ENCODE peak calls at places on chromosomes 6 and 20, in five cellular contexts. One of them, this sample, is unnamed.

GRCh38 chr20:1377984-1378742 is 14.7 kb downstream of the FKBP1A start:
- DNase-seq in ascending aorta: no peak
- DNase-seq in astrocyte: peak; percentile 73
- DNase-seq in stomach: no peak
- DNase-seq in heart left ventricle: no peak
- DNase-seq in this sample: no peak

GRCh38 chr20:12847862-12848261 is 160.9 kb upstream of the SPTLC3 start:
- DNase-seq in heart left ventricle: no peak
- DNase-seq in stomach: no peak
- DNase-seq in ascending aorta: no peak
- DNase-seq in astrocyte: no peak
- DNase-seq in this sample: no peak

GRCh38 chr6:26295691-26296555 is 69.1 kb upstream of the BTN3A2 start:
- DNase-seq in astrocyte: peak; percentile 70
- DNase-seq in ascending aorta: no peak
- DNase-seq in stomach: peak; percentile 30
- DNase-seq in heart left ventricle: no peak
- DNase-seq in this sample: no peak

GRCh38 chr6:167122827-167123657 is at the start of gene CCR6:
- DNase-seq in stomach: no peak
- DNase-seq in heart left ventricle: no peak
- DNase-seq in astrocyte: no peak
- DNase-seq in ascending aorta: no peak
- DNase-seq in this sample: no peak

GRCh38 chr6:3610206-3610605 is 141.3 kb downstream of the PXDC1 start:
- DNase-seq in stomach: no peak
- DNase-seq in astrocyte: peak; percentile 17
- DNase-seq in heart left ventricle: no peak
- DNase-seq in ascending aorta: no peak
- DNase-seq in this sample: no peak

GRCh38 chr6:159220093-159220492 is 50.9 kb downstream of the FNDC1 start:
- DNase-seq in ascending aorta: no peak
- DNase-seq in astrocyte: no peak
- DNase-seq in heart left ventricle: no peak
- DNase-seq in stomach: no peak
- DNase-seq in this sample: no peak

GRCh38 chr6:75024796-75025195 is 181.1 kb downstream of the COL12A1 start:
- DNase-seq in heart left ventricle: no peak
- DNase-seq in stomach: no peak
- DNase-seq in astrocyte: peak; percentile 2
- DNase-seq in ascending aorta: no peak
- DNase-seq in this sample: no peak

GRCh38 chr6:57262901-57263694 is 41.0 kb upstream of the RAB23 start:
- DNase-seq in ascending aorta: no peak
- DNase-seq in stomach: no peak
- DNase-seq in astrocyte: peak; percentile 99
- DNase-seq in heart left ventricle: no peak
- DNase-seq in this sample: no peak

GRCh38 chr6:131065112-131065823 is 2.2 kb upstream of the EPB41L2 start:
- DNase-seq in astrocyte: no peak
- DNase-seq in ascending aorta: no peak
- DNase-seq in heart left ventricle: no peak
- DNase-seq in stomach: no peak
- DNase-seq in this sample: no peak

GRCh38 chr20:9440891-9441290 is 73.5 kb upstream of the LAMP5 start:
- DNase-seq in stomach: no peak
- DNase-seq in ascending aorta: no peak
- DNase-seq in heart left ventricle: no peak
- DNase-seq in astrocyte: peak; percentile 22
- DNase-seq in this sample: no peak

GRCh38 chr6:140779341-140779740 is 1353.4 kb upstream of the GJE1 start:
- DNase-seq in stomach: no peak
- DNase-seq in heart left ventricle: no peak
- DNase-seq in ascending aorta: no peak
- DNase-seq in astrocyte: no peak
- DNase-seq in this sample: no peak

GRCh38 chr6:13005994-13006393 is 289.4 kb downstream of the PHACTR1 start:
- DNase-seq in heart left ventricle: no peak
- DNase-seq in astrocyte: no peak
- DNase-seq in ascending aorta: no peak
- DNase-seq in stomach: no peak
- DNase-seq in this sample: no peak

GRCh38 chr6:5214570-5215052 is 46.1 kb downstream of the LYRM4 start:
- DNase-seq in heart left ventricle: peak; percentile 58
- DNase-seq in ascending aorta: no peak
- DNase-seq in stomach: no peak
- DNase-seq in astrocyte: no peak
- DNase-seq in this sample: peak; percentile 69

GRCh38 chr6:10507715-10508114 is 13.4 kb upstream of the GCNT2 start:
- DNase-seq in ascending aorta: no peak
- DNase-seq in astrocyte: no peak
- DNase-seq in heart left ventricle: no peak
- DNase-seq in stomach: no peak
- DNase-seq in this sample: no peak

GRCh38 chr6:127267742-127268588 is 1.3 kb downstream of the RNF146 start:
- DNase-seq in heart left ventricle: no peak
- DNase-seq in astrocyte: no peak
- DNase-seq in stomach: no peak
- DNase-seq in ascending aorta: no peak
- DNase-seq in this sample: no peak

GRCh38 chr20:38730167-38730988 is 6.1 kb downstream of the SLC32A1 start:
- DNase-seq in heart left ventricle: no peak
- DNase-seq in astrocyte: no peak
- DNase-seq in ascending aorta: no peak
- DNase-seq in stomach: no peak
- DNase-seq in this sample: no peak

GRCh38 chr6:81818778-81819491 is 66.5 kb upstream of the TENT5A start:
- DNase-seq in ascending aorta: no peak
- DNase-seq in stomach: no peak
- DNase-seq in astrocyte: no peak
- DNase-seq in heart left ventricle: no peak
- DNase-seq in this sample: no peak

GRCh38 chr6:53009056-53009455 is 14.0 kb upstream of the GSTA4 start:
- DNase-seq in ascending aorta: no peak
- DNase-seq in astrocyte: no peak
- DNase-seq in heart left ventricle: no peak
- DNase-seq in stomach: no peak
- DNase-seq in this sample: peak; percentile 14

GRCh38 chr6:128822271-128822670 is 60.7 kb upstream of the LAMA2 start:
- DNase-seq in stomach: no peak
- DNase-seq in heart left ventricle: peak; percentile 34
- DNase-seq in astrocyte: peak; percentile 53
- DNase-seq in ascending aorta: no peak
- DNase-seq in this sample: no peak

GRCh38 chr6:152984387-152984872 is 1.6 kb upstream of the FBXO5 start:
- DNase-seq in heart left ventricle: no peak
- DNase-seq in ascending aorta: no peak
- DNase-seq in stomach: no peak
- DNase-seq in astrocyte: no peak
- DNase-seq in this sample: no peak

GRCh38 chr6:96626749-96627353 is 63.9 kb downstream of the FHL5 start:
- DNase-seq in ascending aorta: no peak
- DNase-seq in stomach: no peak
- DNase-seq in astrocyte: peak; percentile 19
- DNase-seq in heart left ventricle: no peak
- DNase-seq in this sample: no peak

GRCh38 chr6:129686941-129687627 is 22.9 kb downstream of the ARHGAP18 start:
- DNase-seq in astrocyte: peak; percentile 64
- DNase-seq in stomach: no peak
- DNase-seq in ascending aorta: no peak
- DNase-seq in heart left ventricle: no peak
- DNase-seq in this sample: no peak

GRCh38 chr20:14710941-14711340 is 373.5 kb upstream of the FLRT3 start:
- DNase-seq in astrocyte: no peak
- DNase-seq in ascending aorta: no peak
- DNase-seq in stomach: no peak
- DNase-seq in heart left ventricle: no peak
- DNase-seq in this sample: no peak

GRCh38 chr6:134848076-134848475 is 101.8 kb downstream of the ALDH8A1 start:
- DNase-seq in ascending aorta: no peak
- DNase-seq in stomach: no peak
- DNase-seq in astrocyte: no peak
- DNase-seq in heart left ventricle: no peak
- DNase-seq in this sample: no peak

GRCh38 chr20:59560588-59561227 is 43.6 kb upstream of the PHACTR3 start:
- DNase-seq in ascending aorta: no peak
- DNase-seq in heart left ventricle: no peak
- DNase-seq in astrocyte: no peak
- DNase-seq in stomach: no peak
- DNase-seq in this sample: no peak

GRCh38 chr6:136593748-136594490 is 43.7 kb upstream of the MAP7 start:
- DNase-seq in ascending aorta: no peak
- DNase-seq in stomach: peak; percentile 57
- DNase-seq in astrocyte: peak; percentile 100
- DNase-seq in heart left ventricle: no peak
- DNase-seq in this sample: no peak
- H3K4me3 ChIP-seq in ascending aorta: no peak overlapping the region
- H3K4me3 ChIP-seq in stomach: no peak overlapping the region
- H3K4me3 ChIP-seq in astrocyte: peak overlapping the region; percentile 37
- H3K4me3 ChIP-seq in heart left ventricle: no peak overlapping the region
- H3K4me3 ChIP-seq in this sample: no peak overlapping the region

GRCh38 chr20:50743087-50743486 is 11.7 kb downstream of the PARD6B start:
- DNase-seq in stomach: no peak
- DNase-seq in heart left ventricle: no peak
- DNase-seq in ascending aorta: no peak
- DNase-seq in astrocyte: no peak
- DNase-seq in this sample: peak; percentile 47
- H3K4me1 ChIP-seq in stomach: peaks cover 44% of the 10 kb centered on the region
- H3K4me1 ChIP-seq in heart left ventricle: peaks cover 40% of the 10 kb centered on the region
- H3K4me1 ChIP-seq in ascending aorta: no peaks in the 10 kb centered on the region
- H3K4me1 ChIP-seq in astrocyte: peaks cover 22% of the 10 kb centered on the region
- H3K4me1 ChIP-seq in this sample: peaks cover 24% of the 10 kb centered on the region

DNA sequence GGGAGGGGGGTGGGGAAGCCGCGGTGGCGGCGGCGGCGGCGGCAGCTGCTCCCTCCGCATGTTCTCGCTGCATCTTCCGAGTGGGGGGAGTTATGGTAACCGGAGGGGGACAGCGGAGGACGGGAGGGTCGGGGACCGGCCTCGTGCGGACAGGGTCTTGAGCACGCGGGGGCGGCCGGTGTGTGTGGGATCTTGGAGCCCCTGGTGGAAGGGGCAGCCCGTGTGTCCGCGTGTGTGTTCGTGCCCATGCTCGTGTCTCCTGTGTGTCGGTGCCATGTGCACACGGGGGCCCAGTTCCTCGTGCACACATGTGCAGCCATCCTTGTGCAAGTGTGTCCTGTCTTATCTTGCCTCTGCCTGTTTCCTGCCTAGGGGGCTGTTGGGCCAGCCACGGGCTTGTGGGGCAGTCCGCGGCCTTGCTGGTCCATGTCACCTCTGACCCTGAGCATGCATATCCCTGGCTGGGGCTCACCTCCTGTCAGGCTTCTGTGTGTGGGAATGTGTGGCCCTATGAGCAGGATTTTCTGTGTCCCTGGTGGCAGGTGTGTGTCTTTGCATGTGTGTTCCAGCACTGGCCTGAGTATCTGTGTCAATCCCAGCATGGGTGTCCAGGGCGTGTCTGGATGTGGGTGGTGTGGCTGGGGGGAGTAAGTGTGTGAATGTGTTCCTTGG is 8.5 kb downstream of the SYNGAP1 start:
- DNase-seq in astrocyte: no peak
- DNase-seq in stomach: no peak
- DNase-seq in heart left ventricle: no peak
- DNase-seq in ascending aorta: no peak
- DNase-seq in this sample: peak; percentile 54
- TF ChIP-seq CTCF in astrocyte: peak; percentile 37
- TF ChIP-seq CTCF in stomach: no peak
- TF ChIP-seq CTCF in heart left ventricle: no peak
- TF ChIP-seq CTCF in ascending aorta: no peak
- TF ChIP-seq CTCF in this sample: peak; percentile 60

GRCh38 chr6:29748391-29749352 is 25.4 kb downstream of the HLA-F start:
- DNase-seq in stomach: peak; percentile 93
- DNase-seq in astrocyte: peak; percentile 39
- DNase-seq in heart left ventricle: peak; percentile 96
- DNase-seq in ascending aorta: peak; percentile 89
- DNase-seq in this sample: peak; percentile 62
- H3K4me3 ChIP-seq in stomach: peak overlapping the region; percentile 83
- H3K4me3 ChIP-seq in astrocyte: peak overlapping the region; percentile 50
- H3K4me3 ChIP-seq in heart left ventricle: peak overlapping the region; percentile 81
- H3K4me3 ChIP-seq in ascending aorta: peak overlapping the region; percentile 67
- H3K4me3 ChIP-seq in this sample: no peak overlapping the region

DNA sequence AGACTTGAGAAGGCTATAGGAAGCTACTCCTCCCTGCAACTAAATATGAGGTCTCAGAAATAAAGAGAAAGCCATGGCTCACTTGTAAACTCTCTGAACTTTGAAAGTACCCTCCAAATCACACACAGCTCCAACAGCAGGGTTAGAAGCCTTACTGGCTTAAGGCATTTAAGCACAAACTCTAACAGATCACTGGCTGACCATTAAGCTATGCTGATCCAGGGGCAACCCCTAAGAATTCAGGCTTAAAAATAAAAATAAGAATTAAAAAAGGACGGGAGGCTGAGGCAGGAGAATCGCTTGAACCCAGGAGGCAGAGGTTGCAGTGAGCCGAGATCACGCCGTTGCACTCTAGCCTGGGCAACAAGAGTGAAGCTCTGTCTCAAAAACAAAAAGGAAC is 21.8 kb downstream of the HLA-E start:
- DNase-seq in stomach: no peak
- DNase-seq in ascending aorta: no peak
- DNase-seq in heart left ventricle: no peak
- DNase-seq in astrocyte: no peak
- DNase-seq in this sample: no peak
- H3K4me1 ChIP-seq in stomach: no peaks in the 10 kb centered on the region
- H3K4me1 ChIP-seq in ascending aorta: no peaks in the 10 kb centered on the region
- H3K4me1 ChIP-seq in heart left ventricle: peaks cover 7% of the 10 kb centered on the region
- H3K4me1 ChIP-seq in astrocyte: no peaks in the 10 kb centered on the region
- H3K4me1 ChIP-seq in this sample: no peaks in the 10 kb centered on the region

GRCh38 chr6:156378853-156379252 is 398.3 kb upstream of the ARID1B start:
- DNase-seq in heart left ventricle: no peak
- DNase-seq in stomach: no peak
- DNase-seq in ascending aorta: no peak
- DNase-seq in astrocyte: no peak
- DNase-seq in this sample: no peak
- TF ChIP-seq CTCF in heart left ventricle: no peak
- TF ChIP-seq CTCF in stomach: no peak
- TF ChIP-seq CTCF in ascending aorta: no peak
- TF ChIP-seq CTCF in astrocyte: no peak
- TF ChIP-seq CTCF in this sample: no peak

GRCh38 chr6:111994791-111995190 is 59.1 kb upstream of the CCN6 start:
- DNase-seq in stomach: no peak
- DNase-seq in ascending aorta: no peak
- DNase-seq in astrocyte: no peak
- DNase-seq in heart left ventricle: no peak
- DNase-seq in this sample: no peak

GRCh38 chr6:111995409-111995808 is 58.5 kb upstream of the CCN6 start:
- DNase-seq in heart left ventricle: no peak
- DNase-seq in stomach: no peak
- DNase-seq in astrocyte: no peak
- DNase-seq in ascending aorta: no peak
- DNase-seq in this sample: no peak

GRCh38 chr6:111996159-111996558 is 57.7 kb upstream of the CCN6 start:
- DNase-seq in astrocyte: no peak
- DNase-seq in ascending aorta: no peak
- DNase-seq in stomach: no peak
- DNase-seq in heart left ventricle: no peak
- DNase-seq in this sample: no peak

GRCh38 chr6:111997863-111998191 is 56.1 kb upstream of the CCN6 start:
- DNase-seq in ascending aorta: no peak
- DNase-seq in stomach: no peak
- DNase-seq in astrocyte: no peak
- DNase-seq in heart left ventricle: no peak
- DNase-seq in this sample: no peak

GRCh38 chr6:111997078-111997862 is 56.6 kb upstream of the CCN6 start:
- DNase-seq in ascending aorta: no peak
- DNase-seq in stomach: peak; percentile 82
- DNase-seq in heart left ventricle: peak; percentile 85
- DNase-seq in astrocyte: no peak
- DNase-seq in this sample: peak; percentile 85
- H3K4me3 ChIP-seq in ascending aorta: no peak overlapping the region
- H3K4me3 ChIP-seq in stomach: no peak overlapping the region
- H3K4me3 ChIP-seq in heart left ventricle: peak overlapping the region; percentile 14
- H3K4me3 ChIP-seq in astrocyte: no peak overlapping the region
- H3K4me3 ChIP-seq in this sample: peak overlapping the region; percentile 12

This sample was measured in BE2C.